ENCODE peak calls at places on chromosomes 2 and 18, in six cellular contexts. I is PC-9, Y is upper lobe of right lung, D is coronary artery, P is sigmoid colon, R is fibroblast of lung. B is an unnamed sample.

GRCh38 chr2:80073134-80073561 is 231.4 kb downstream of the LRRTM1 start:
- DNase-seq in I (no peak), Y (no peak), D (no peak), P (no peak), R (peak), B (no peak)

GRCh38 chr2:136932700-136933099 is 167.4 kb downstream of the THSD7B start:
- DNase-seq in I (no peak), Y (no peak), D (no peak), P (no peak), R (no peak), B (no peak)

GRCh38 chr2:88831792-88832248 is 140.3 kb downstream of the RPIA start:
- DNase-seq in I (no peak), Y (peak), D (no peak), P (no peak), R (peak), B (no peak)

GRCh38 chr2:10584843-10585475 is 104.8 kb downstream of the NOL10 start:
- DNase-seq in I (peak), Y (no peak), D (no peak), P (no peak), R (peak), B (no peak)

GRCh38 chr18:70028084-70028483 is 80.4 kb upstream of the CD226 start:
- DNase-seq in I (no peak), Y (no peak), D (no peak), P (no peak), R (no peak), B (no peak)

GRCh38 chr2:239558661-239559060 is 157.8 kb upstream of the HDAC4 start:
- DNase-seq in I (no peak), Y (peak), D (peak), P (peak), R (no peak), B (no peak)

GRCh38 chr2:232097758-232098157 is 136.2 kb downstream of the DIS3L2 start:
- DNase-seq in I (no peak), Y (no peak), D (no peak), P (no peak), R (no peak), B (no peak)

GRCh38 chr2:205212357-205212756 is 469.9 kb upstream of the NRP2 start:
- DNase-seq in I (no peak), Y (no peak), D (no peak), P (no peak), R (no peak), B (no peak)

GRCh38 chr2:199594443-199594842 is 136.7 kb upstream of the SATB2 start:
- DNase-seq in I (no peak), Y (no peak), D (no peak), P (no peak), R (no peak), B (no peak)

GRCh38 chr2:67649331-67650071 is 252.4 kb downstream of the ETAA1 start:
- DNase-seq in I (no peak), Y (no peak), D (no peak), P (peak), R (peak), B (no peak)

GRCh38 chr2:38690499-38691420 is 24.8 kb downstream of the GALM start:
- DNase-seq in I (peak), Y (no peak), D (no peak), P (no peak), R (peak), B (no peak)

GRCh38 chr2:149188291-149188690 is 142.1 kb upstream of the LYPD6 start:
- DNase-seq in I (no peak), Y (no peak), D (no peak), P (no peak), R (no peak), B (no peak)

GRCh38 chr2:102144128-102144527 is 1.6 kb downstream of the IL1R1 start:
- DNase-seq in I (no peak), Y (no peak), D (no peak), P (no peak), R (peak), B (no peak)

GRCh38 chr2:118249531-118249930 is 161.3 kb downstream of the INSIG2 start:
- DNase-seq in I (no peak), Y (no peak), D (no peak), P (no peak), R (no peak), B (no peak)

GRCh38 chr18:68962623-68963022 is 164.7 kb downstream of the CCDC102B start:
- DNase-seq in I (no peak), Y (no peak), D (no peak), P (no peak), R (no peak), B (no peak)

GRCh38 chr18:22723741-22724140 is 209.4 kb upstream of the RBBP8 start:
- DNase-seq in I (no peak), Y (no peak), D (no peak), P (no peak), R (no peak), B (no peak)

GRCh38 chr18:3688682-3689081 is 238.7 kb downstream of the TGIF1 start:
- DNase-seq in I (no peak), Y (no peak), D (no peak), P (no peak), R (peak), B (no peak)

GRCh38 chr2:55425449-55425848 is 5.8 kb upstream of the CCDC88A start:
- DNase-seq in I (peak), Y (no peak), D (no peak), P (no peak), R (peak), B (no peak)

GRCh38 chr2:29765711-29766110 is 155.7 kb downstream of the ALK start:
- DNase-seq in I (no peak), Y (no peak), D (no peak), P (no peak), R (peak), B (no peak)

GRCh38 chr2:85769987-85770362 is 16.2 kb downstream of the ATOH8 start:
- DNase-seq in I (no peak), Y (no peak), D (no peak), P (no peak), R (no peak), B (no peak)
- H3K27ac ChIP-seq in I (no peak), Y (peak), D (peak), P (peak), R (no peak), B (no peak)

DNA sequence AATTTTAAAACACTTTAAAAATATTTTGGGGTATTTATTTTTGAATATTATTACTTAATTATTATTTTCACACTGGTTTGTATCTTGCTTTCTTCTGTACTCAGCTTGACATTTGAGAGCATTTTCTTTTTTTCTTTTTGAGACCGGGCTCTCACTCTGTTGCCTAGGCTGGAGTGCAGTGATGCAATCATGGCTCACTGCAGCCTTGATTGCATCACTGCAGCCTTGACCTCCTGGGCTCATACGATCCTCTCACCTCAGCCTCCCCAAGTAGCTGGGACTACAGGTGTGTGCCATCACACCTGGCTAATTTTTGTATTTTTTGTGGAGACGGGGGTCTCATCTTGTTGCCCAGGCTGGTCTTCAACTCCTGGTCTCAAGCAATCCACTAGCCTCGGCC is 79.9 kb upstream of the DLX2 start:
- DNase-seq in I (no peak), Y (no peak), D (no peak), P (no peak), R (no peak), B (no peak)
- H3K27ac ChIP-seq in I (no peak), Y (no peak), D (no peak), P (no peak), R (no peak), B (no peak)

GRCh38 chr2:181778621-181779195 is 98.4 kb upstream of the NEUROD1 start:
- DNase-seq in I (no peak), Y (no peak), D (no peak), P (no peak), R (no peak), B (peak)
- H3K27ac ChIP-seq in I (no peak), Y (no peak), D (no peak), P (no peak), R (no peak), B (no peak)

DNA sequence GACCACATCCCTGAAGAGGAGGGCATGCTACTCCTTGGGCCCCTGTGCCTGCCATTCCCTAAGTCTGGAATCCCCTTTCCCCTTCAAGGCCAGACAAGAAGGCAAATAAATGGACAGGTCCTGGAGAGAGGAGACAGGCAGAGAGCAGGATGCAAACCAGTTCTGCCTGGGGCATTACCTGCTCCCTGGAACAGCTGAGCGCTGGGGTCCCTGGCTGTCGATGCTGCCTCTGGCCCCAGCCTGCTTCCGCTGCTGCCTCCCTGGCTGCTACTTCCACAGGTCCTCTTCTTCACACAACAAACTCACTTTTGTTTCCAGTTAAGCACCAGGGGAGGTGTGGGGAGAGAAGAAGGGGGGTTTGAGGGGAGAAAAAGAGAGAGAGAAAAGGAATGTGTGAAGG is 53.1 kb downstream of the SLC4A5 start:
- DNase-seq in I (no peak), Y (no peak), D (no peak), P (no peak), R (no peak), B (no peak)
- H3K27ac ChIP-seq in I (no peak), Y (no peak), D (no peak), P (no peak), R (no peak), B (no peak)

GRCh38 chr2:97926936-97927335 is 68.8 kb downstream of the TMEM131 start:
- DNase-seq in I (peak), Y (no peak), D (no peak), P (no peak), R (no peak), B (no peak)

GRCh38 chr2:97928591-97928990 is 67.2 kb downstream of the TMEM131 start:
- DNase-seq in I (no peak), Y (no peak), D (no peak), P (no peak), R (no peak), B (no peak)

GRCh38 chr2:97931851-97932211 is 63.9 kb downstream of the TMEM131 start:
- DNase-seq in I (no peak), Y (no peak), D (no peak), P (no peak), R (no peak), B (no peak)

GRCh38 chr2:97932975-97933662 is 62.6 kb downstream of the TMEM131 start:
- DNase-seq in I (no peak), Y (no peak), D (no peak), P (no peak), R (no peak), B (no peak)

GRCh38 chr2:97931118-97931850 is 64.5 kb downstream of the TMEM131 start:
- DNase-seq in I (no peak), Y (no peak), D (no peak), P (no peak), R (no peak), B (no peak)
- H3K27ac ChIP-seq in I (no peak), Y (no peak), D (no peak), P (no peak), R (no peak), B (no peak)

DNA sequence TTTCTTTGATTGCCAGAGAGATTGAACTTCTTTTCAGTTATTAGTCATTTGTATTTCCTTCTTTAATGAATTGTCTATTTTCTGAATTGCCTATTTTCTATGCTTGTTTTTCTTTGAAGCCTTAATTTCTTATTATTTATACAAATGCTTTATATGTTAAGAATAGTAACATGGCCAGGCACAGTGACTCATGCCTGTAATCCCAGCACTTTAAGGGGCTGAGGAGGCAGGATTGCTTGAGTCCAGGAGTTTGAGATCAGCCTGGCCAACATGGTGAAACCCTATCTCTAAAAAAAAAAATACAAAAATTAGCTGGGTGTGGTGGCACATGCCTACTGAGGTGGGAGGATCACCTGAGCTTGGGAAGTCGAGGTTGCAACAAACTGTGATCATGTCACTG is 4.7 kb upstream of the RAB11FIP5 start:
- DNase-seq in I (no peak), Y (no peak), D (no peak), P (no peak), R (peak), B (no peak)
- H3K27ac ChIP-seq in I (no peak), Y (no peak), D (no peak), P (no peak), R (no peak), B (no peak)

GRCh38 chr18:51069885-51070284 is 39.9 kb downstream of the SMAD4 start:
- DNase-seq in I (no peak), Y (no peak), D (no peak), P (no peak), R (no peak), B (no peak)

GRCh38 chr18:51076503-51076902 is 46.5 kb downstream of the SMAD4 start:
- DNase-seq in I (no peak), Y (no peak), D (no peak), P (no peak), R (peak), B (no peak)

GRCh38 chr18:51070545-51070944 is 40.5 kb downstream of the SMAD4 start:
- DNase-seq in I (no peak), Y (no peak), D (no peak), P (no peak), R (peak), B (no peak)

GRCh38 chr18:51074605-51075004 is 44.6 kb downstream of the SMAD4 start:
- DNase-seq in I (no peak), Y (no peak), D (no peak), P (no peak), R (no peak), B (no peak)

GRCh38 chr18:51072586-51073303 is 42.7 kb downstream of the SMAD4 start:
- DNase-seq in I (no peak), Y (no peak), D (no peak), P (no peak), R (no peak), B (no peak)
- H3K27ac ChIP-seq in I (no peak), Y (no peak), D (no peak), P (no peak), R (no peak), B (no peak)

GRCh38 chr2:197890160-197890559 is 85.8 kb downstream of the PLCL1 start:
- DNase-seq in I (no peak), Y (no peak), D (no peak), P (no peak), R (no peak), B (no peak)

GRCh38 chr2:197897944-197898678 is 93.7 kb downstream of the PLCL1 start:
- DNase-seq in I (no peak), Y (no peak), D (no peak), P (no peak), R (no peak), B (no peak)

GRCh38 chr2:197891897-197892442 is 87.6 kb downstream of the PLCL1 start:
- DNase-seq in I (no peak), Y (no peak), D (no peak), P (no peak), R (no peak), B (no peak)

GRCh38 chr2:197894751-197895274 is 90.4 kb downstream of the PLCL1 start:
- DNase-seq in I (no peak), Y (no peak), D (no peak), P (no peak), R (no peak), B (no peak)

DNA sequence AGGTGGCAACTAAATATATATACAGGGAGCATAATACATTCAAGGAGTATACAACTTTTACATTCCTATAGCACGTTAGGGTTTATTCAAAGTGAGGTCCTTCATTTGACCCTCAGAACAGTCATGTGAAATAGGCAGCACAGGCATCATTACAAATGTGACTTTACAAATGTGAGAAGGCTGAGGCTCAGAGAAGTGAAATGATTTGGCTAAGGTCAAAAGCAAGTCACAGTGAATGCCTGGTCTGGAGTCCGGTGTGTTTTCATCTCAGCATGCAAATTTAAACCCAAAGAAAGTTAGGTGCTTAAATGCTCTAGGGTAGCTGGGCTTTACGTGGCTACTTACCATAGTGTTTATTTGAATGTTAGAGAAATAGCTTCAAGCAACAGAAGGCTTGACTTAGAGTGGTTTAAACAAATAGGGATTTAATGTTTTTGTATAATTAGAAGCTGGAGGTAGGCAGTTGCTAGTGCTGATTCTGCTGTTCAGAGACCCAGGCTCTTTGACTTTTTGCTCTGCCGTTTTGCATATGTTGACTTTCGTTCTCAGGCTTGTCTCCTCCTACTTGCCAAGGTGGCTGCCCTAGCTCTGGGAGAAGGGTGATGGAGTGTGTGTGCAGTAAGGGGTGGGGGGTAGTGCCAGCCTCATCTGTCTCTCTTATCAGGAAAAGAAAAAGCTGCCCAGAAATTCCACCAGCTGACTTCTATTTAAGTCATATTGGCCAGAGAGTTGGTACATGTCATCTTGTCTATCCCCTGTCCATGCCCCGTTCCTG is 89.2 kb downstream of the PLCL1 start:
- DNase-seq in I (no peak), Y (no peak), D (no peak), P (no peak), R (no peak), B (no peak)
- H3K27ac ChIP-seq in I (no peak), Y (no peak), D (no peak), P (no peak), R (no peak), B (no peak)

GRCh38 chr18:12659904-12660605 is 2.1 kb upstream of the SPIRE1 start:
- DNase-seq in I (peak), Y (no peak), D (no peak), P (no peak), R (peak), B (no peak)

GRCh38 chr18:12654971-12655370 is 2.9 kb downstream of the SPIRE1 start:
- DNase-seq in I (no peak), Y (no peak), D (no peak), P (no peak), R (no peak), B (no peak)

GRCh38 chr18:12657849-12658829 is at the start of gene SPIRE1:
- DNase-seq in I (no peak), Y (peak), D (peak), P (peak), R (peak), B (peak)

GRCh38 chr18:12657048-12657848 is 659 bp downstream of the SPIRE1 start:
- DNase-seq in I (no peak), Y (peak), D (peak), P (peak), R (peak), B (no peak)

GRCh38 chr18:12656671-12657047 is 1.2 kb downstream of the SPIRE1 start:
- DNase-seq in I (no peak), Y (no peak), D (no peak), P (no peak), R (peak), B (no peak)
- H3K27ac ChIP-seq in I (no peak), Y (peak), D (peak), P (peak), R (peak), B (peak)